ENCODE peak calls at places on chromosomes 12 and 14, in four cellular contexts. Z, K, O and Y are unnamed samples.

GRCh38 chr12:131499864-131500190 is 211.1 kb upstream of the SFSWAP start:
- DNase-seq in O (no peak), Z (no peak), K (no peak), Y (no peak)

GRCh38 chr12:68785358-68785757 is 22.6 kb upstream of the MDM2 start:
- DNase-seq in Z (no peak), K (no peak), O (peak), Y (no peak)

GRCh38 chr12:124742111-124742510 is 121.6 kb downstream of the SCARB1 start:
- DNase-seq in O (no peak), K (no peak), Z (no peak), Y (no peak)

GRCh38 chr14:50067723-50068495 is 48.5 kb downstream of the VCPKMT start:
- DNase-seq in O (peak), K (peak), Z (no peak), Y (no peak)

GRCh38 chr12:55703288-55703687 is 4.4 kb downstream of the ITGA7 start:
- DNase-seq in O (peak), Z (no peak), K (no peak), Y (no peak)

GRCh38 chr12:38892090-38892786 is 13.2 kb downstream of the CPNE8 start:
- DNase-seq in O (peak), Z (no peak), K (no peak), Y (no peak)

GRCh38 chr12:115866909-115867525 is 410.5 kb downstream of the MED13L start:
- DNase-seq in O (no peak), Z (no peak), K (no peak), Y (no peak)

GRCh38 chr12:123950476-123951169 is 22.0 kb downstream of the CCDC92 start:
- DNase-seq in K (no peak), Z (no peak), O (no peak), Y (no peak)

GRCh38 chr14:23093526-23093925 is 1.4 kb downstream of the ACIN1 start:
- DNase-seq in Z (no peak), K (no peak), O (no peak), Y (no peak)

GRCh38 chr14:99747167-99747566 is 46.0 kb upstream of the EML1 start:
- DNase-seq in Z (no peak), O (no peak), K (no peak), Y (no peak)

GRCh38 chr12:18502422-18502821 is 235.4 kb downstream of the PLCZ1 start:
- DNase-seq in Z (no peak), O (no peak), K (no peak), Y (no peak)

GRCh38 chr12:102643871-102644551 is 163.6 kb upstream of the IGF1 start:
- DNase-seq in Z (no peak), K (no peak), O (no peak), Y (no peak)